ENCODE peak calls at places on chromosomes 5 and 9, in eight cellular contexts. One of them, this sample, is unnamed.

GRCh38 chr5:11547140-11547539 is 357.1 kb downstream of the CTNND2 start:
- DNase-seq in heart left ventricle: no peak
- DNase-seq in cardiac fibroblast: no peak
- DNase-seq in right atrium auricular region: no peak
- DNase-seq in cardiac muscle cell: no peak
- DNase-seq in fibroblast of lung: no peak
- DNase-seq in BJ: no peak
- DNase-seq in SJSA1: no peak
- DNase-seq in this sample: no peak

GRCh38 chr5:125012727-125013451 is 266.4 kb upstream of the ZNF608 start:
- DNase-seq in SJSA1: no peak
- DNase-seq in fibroblast of lung: no peak
- DNase-seq in right atrium auricular region: no peak
- DNase-seq in BJ: no peak
- DNase-seq in heart left ventricle: no peak
- DNase-seq in cardiac muscle cell: peak; percentile 65
- DNase-seq in cardiac fibroblast: no peak
- DNase-seq in this sample: peak; percentile 13

GRCh38 chr9:135608294-135608998 is 30.9 kb downstream of the GLT6D1 start:
- DNase-seq in right atrium auricular region: peak; percentile 34
- DNase-seq in SJSA1: no peak
- DNase-seq in cardiac fibroblast: no peak
- DNase-seq in cardiac muscle cell: no peak
- DNase-seq in BJ: no peak
- DNase-seq in heart left ventricle: no peak
- DNase-seq in fibroblast of lung: no peak
- DNase-seq in this sample: peak; percentile 3

GRCh38 chr5:128736567-128736966 is 198.5 kb upstream of the FBN2 start:
- DNase-seq in SJSA1: no peak
- DNase-seq in heart left ventricle: peak; percentile 24
- DNase-seq in cardiac muscle cell: no peak
- DNase-seq in right atrium auricular region: no peak
- DNase-seq in fibroblast of lung: peak; percentile 49
- DNase-seq in cardiac fibroblast: peak; percentile 3
- DNase-seq in BJ: no peak
- DNase-seq in this sample: peak; percentile 25

GRCh38 chr5:1137567-1138444 is 25.9 kb upstream of the SLC12A7 start:
- DNase-seq in BJ: no peak
- DNase-seq in fibroblast of lung: no peak
- DNase-seq in right atrium auricular region: no peak
- DNase-seq in SJSA1: no peak
- DNase-seq in cardiac fibroblast: no peak
- DNase-seq in heart left ventricle: no peak
- DNase-seq in cardiac muscle cell: no peak
- DNase-seq in this sample: no peak

GRCh38 chr9:4984171-4984570 is 901 bp upstream of the JAK2 start:
- DNase-seq in heart left ventricle: no peak
- DNase-seq in SJSA1: no peak
- DNase-seq in fibroblast of lung: no peak
- DNase-seq in right atrium auricular region: no peak
- DNase-seq in cardiac fibroblast: no peak
- DNase-seq in BJ: no peak
- DNase-seq in cardiac muscle cell: no peak
- DNase-seq in this sample: peak; percentile 68

GRCh38 chr9:126498331-126498730 is 115.4 kb upstream of the LMX1B start:
- DNase-seq in fibroblast of lung: no peak
- DNase-seq in SJSA1: no peak
- DNase-seq in right atrium auricular region: no peak
- DNase-seq in BJ: no peak
- DNase-seq in heart left ventricle: no peak
- DNase-seq in cardiac fibroblast: no peak
- DNase-seq in cardiac muscle cell: no peak
- DNase-seq in this sample: no peak

GRCh38 chr9:135605238-135605781 is 34.0 kb downstream of the GLT6D1 start:
- DNase-seq in fibroblast of lung: no peak
- DNase-seq in heart left ventricle: no peak
- DNase-seq in BJ: no peak
- DNase-seq in SJSA1: no peak
- DNase-seq in cardiac fibroblast: no peak
- DNase-seq in right atrium auricular region: peak; percentile 36
- DNase-seq in cardiac muscle cell: no peak
- DNase-seq in this sample: no peak

GRCh38 chr5:75510417-75510835 is 1.0 kb downstream of the CERT1 start:
- DNase-seq in SJSA1: peak; percentile 46
- DNase-seq in cardiac fibroblast: peak; percentile 48
- DNase-seq in cardiac muscle cell: peak; percentile 60
- DNase-seq in fibroblast of lung: peak; percentile 49
- DNase-seq in right atrium auricular region: no peak
- DNase-seq in heart left ventricle: no peak
- DNase-seq in BJ: no peak
- DNase-seq in this sample: no peak

GRCh38 chr9:129623331-129623730 is 2.4 kb upstream of the C9orf50 start:
- DNase-seq in right atrium auricular region: no peak
- DNase-seq in cardiac fibroblast: peak; percentile 87
- DNase-seq in BJ: no peak
- DNase-seq in cardiac muscle cell: no peak
- DNase-seq in fibroblast of lung: peak; percentile 67
- DNase-seq in SJSA1: no peak
- DNase-seq in heart left ventricle: no peak
- DNase-seq in this sample: no peak
- H3K4me3 ChIP-seq in right atrium auricular region: no peak overlapping the region
- H3K4me3 ChIP-seq in cardiac fibroblast: no peak overlapping the region
- H3K4me3 ChIP-seq in BJ: no peak overlapping the region
- H3K4me3 ChIP-seq in cardiac muscle cell: no peak overlapping the region
- H3K4me3 ChIP-seq in fibroblast of lung: no peak overlapping the region
- H3K4me3 ChIP-seq in SJSA1: no peak overlapping the region
- H3K4me3 ChIP-seq in heart left ventricle: no peak overlapping the region
- H3K4me3 ChIP-seq in this sample: no peak overlapping the region

DNA sequence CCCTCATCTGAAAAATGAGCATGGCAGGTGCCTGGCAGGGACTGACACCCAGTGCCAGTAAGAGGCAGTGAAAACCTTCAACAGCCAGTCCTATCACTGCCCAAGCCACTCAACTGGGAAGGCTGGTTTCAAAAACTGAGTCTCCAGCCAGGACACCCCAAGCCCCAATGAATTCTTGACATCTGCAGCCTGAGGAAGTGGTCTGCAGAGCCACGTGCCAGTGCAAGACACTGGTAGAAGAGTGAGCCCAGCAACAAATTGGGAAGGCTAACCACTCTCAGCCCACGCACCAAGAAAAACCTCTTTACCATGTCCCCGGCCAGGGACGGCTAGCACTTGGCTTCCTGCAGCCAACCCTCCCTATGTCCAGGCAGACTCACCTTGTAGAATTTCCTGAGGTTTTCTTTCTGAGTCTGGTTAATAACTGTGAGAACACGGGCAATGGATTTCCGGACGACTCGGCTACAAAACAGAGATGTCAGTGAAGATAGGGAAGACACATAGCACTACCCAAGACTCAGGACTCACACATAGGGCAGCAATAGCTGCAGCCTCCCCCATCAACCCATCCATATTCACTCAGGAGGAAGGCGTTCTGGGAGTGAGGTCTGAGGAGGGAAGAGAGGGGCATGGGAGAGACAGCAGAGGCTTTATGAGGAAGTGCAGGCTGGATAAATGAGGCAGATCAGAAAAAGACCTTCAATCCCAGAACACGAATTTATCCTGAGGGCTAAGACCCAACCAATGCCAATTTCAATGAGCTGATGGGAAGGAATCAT is 1.8 kb downstream of the RPL35 start:
- DNase-seq in heart left ventricle: no peak
- DNase-seq in SJSA1: no peak
- DNase-seq in fibroblast of lung: no peak
- DNase-seq in BJ: no peak
- DNase-seq in cardiac fibroblast: no peak
- DNase-seq in right atrium auricular region: no peak
- DNase-seq in cardiac muscle cell: no peak
- DNase-seq in this sample: no peak
- H3K4me3 ChIP-seq in heart left ventricle: peak overlapping the region; percentile 95
- H3K4me3 ChIP-seq in SJSA1: peak overlapping the region; percentile 90
- H3K4me3 ChIP-seq in fibroblast of lung: peak overlapping the region; percentile 94
- H3K4me3 ChIP-seq in BJ: peak overlapping the region; percentile 96
- H3K4me3 ChIP-seq in cardiac fibroblast: peak overlapping the region; percentile 80
- H3K4me3 ChIP-seq in right atrium auricular region: no peak overlapping the region
- H3K4me3 ChIP-seq in cardiac muscle cell: peak overlapping the region; percentile 74
- H3K4me3 ChIP-seq in this sample: peak overlapping the region; percentile 90

GRCh38 chr9:130234340-130235260 is 31.0 kb upstream of the HMCN2 start:
- DNase-seq in cardiac fibroblast: peak; percentile 52
- DNase-seq in BJ: no peak
- DNase-seq in SJSA1: no peak
- DNase-seq in heart left ventricle: no peak
- DNase-seq in cardiac muscle cell: no peak
- DNase-seq in right atrium auricular region: no peak
- DNase-seq in fibroblast of lung: peak; percentile 66
- DNase-seq in this sample: no peak
- H3K4me3 ChIP-seq in cardiac fibroblast: no peak overlapping the region
- H3K4me3 ChIP-seq in BJ: no peak overlapping the region
- H3K4me3 ChIP-seq in SJSA1: no peak overlapping the region
- H3K4me3 ChIP-seq in heart left ventricle: no peak overlapping the region
- H3K4me3 ChIP-seq in cardiac muscle cell: no peak overlapping the region
- H3K4me3 ChIP-seq in right atrium auricular region: no peak overlapping the region
- H3K4me3 ChIP-seq in fibroblast of lung: no peak overlapping the region
- H3K4me3 ChIP-seq in this sample: no peak overlapping the region

GRCh38 chr5:57538341-57538955 is 55.8 kb upstream of the ACTBL2 start:
- DNase-seq in cardiac fibroblast: peak; percentile 93
- DNase-seq in heart left ventricle: no peak
- DNase-seq in fibroblast of lung: peak; percentile 82
- DNase-seq in SJSA1: peak; percentile 77
- DNase-seq in cardiac muscle cell: no peak
- DNase-seq in right atrium auricular region: no peak
- DNase-seq in BJ: peak; percentile 77
- DNase-seq in this sample: no peak
- H3K4me3 ChIP-seq in cardiac fibroblast: no peak overlapping the region
- H3K4me3 ChIP-seq in heart left ventricle: no peak overlapping the region
- H3K4me3 ChIP-seq in fibroblast of lung: no peak overlapping the region
- H3K4me3 ChIP-seq in SJSA1: no peak overlapping the region
- H3K4me3 ChIP-seq in cardiac muscle cell: no peak overlapping the region
- H3K4me3 ChIP-seq in right atrium auricular region: no peak overlapping the region
- H3K4me3 ChIP-seq in BJ: no peak overlapping the region
- H3K4me3 ChIP-seq in this sample: no peak overlapping the region

GRCh38 chr5:37835400-37835973 is 4.4 kb downstream of the GDNF start:
- DNase-seq in SJSA1: no peak
- DNase-seq in cardiac muscle cell: no peak
- DNase-seq in right atrium auricular region: no peak
- DNase-seq in heart left ventricle: no peak
- DNase-seq in fibroblast of lung: no peak
- DNase-seq in BJ: no peak
- DNase-seq in cardiac fibroblast: peak; percentile 23
- DNase-seq in this sample: no peak

GRCh38 chr5:37836173-37837100 is 3.4 kb downstream of the GDNF start:
- DNase-seq in cardiac muscle cell: peak; percentile 48
- DNase-seq in cardiac fibroblast: peak; percentile 55
- DNase-seq in BJ: no peak
- DNase-seq in SJSA1: no peak
- DNase-seq in fibroblast of lung: peak; percentile 51
- DNase-seq in right atrium auricular region: no peak
- DNase-seq in heart left ventricle: no peak
- DNase-seq in this sample: no peak

GRCh38 chr5:37838152-37838932 is 1.5 kb downstream of the GDNF start:
- DNase-seq in BJ: no peak
- DNase-seq in fibroblast of lung: peak; percentile 52
- DNase-seq in cardiac fibroblast: peak; percentile 57
- DNase-seq in cardiac muscle cell: peak; percentile 39
- DNase-seq in heart left ventricle: no peak
- DNase-seq in right atrium auricular region: no peak
- DNase-seq in SJSA1: no peak
- DNase-seq in this sample: peak; percentile 47

GRCh38 chr5:37838933-37839341 is 904 bp downstream of the GDNF start:
- DNase-seq in heart left ventricle: no peak
- DNase-seq in cardiac muscle cell: no peak
- DNase-seq in SJSA1: no peak
- DNase-seq in cardiac fibroblast: peak; percentile 37
- DNase-seq in fibroblast of lung: no peak
- DNase-seq in BJ: no peak
- DNase-seq in right atrium auricular region: no peak
- DNase-seq in this sample: peak; percentile 17

GRCh38 chr5:37837101-37838032 is 2.5 kb downstream of the GDNF start:
- DNase-seq in cardiac fibroblast: peak; percentile 87
- DNase-seq in SJSA1: peak; percentile 55
- DNase-seq in right atrium auricular region: peak; percentile 85
- DNase-seq in fibroblast of lung: peak; percentile 74
- DNase-seq in heart left ventricle: peak; percentile 71
- DNase-seq in cardiac muscle cell: peak; percentile 79
- DNase-seq in BJ: no peak
- DNase-seq in this sample: peak; percentile 88
- H3K4me3 ChIP-seq in cardiac fibroblast: peak overlapping the region; percentile 47
- H3K4me3 ChIP-seq in SJSA1: no peak overlapping the region
- H3K4me3 ChIP-seq in right atrium auricular region: peak overlapping the region; percentile 57
- H3K4me3 ChIP-seq in fibroblast of lung: peak overlapping the region; percentile 52
- H3K4me3 ChIP-seq in heart left ventricle: peak overlapping the region; percentile 50
- H3K4me3 ChIP-seq in cardiac muscle cell: peak overlapping the region; percentile 32
- H3K4me3 ChIP-seq in BJ: peak overlapping the region; percentile 62
- H3K4me3 ChIP-seq in this sample: peak overlapping the region; percentile 77